ENCODE peak calls at places on chromosomes 6 and 20, in seven cellular contexts. L is AG04450, J is left ventricle myocardium inferior, Y is MCF 10A, R is WERI-Rb-1, V is A673, I is progenitor cell of endocrine pancreas. D is an unnamed sample.

GRCh38 chr20:37946946-37947345 is 44.0 kb downstream of the VSTM2L start:
- DNase-seq in J (no peak), Y (no peak), R (no peak), L (no peak), I (no peak), V (no peak), D (no peak)

GRCh38 chr6:2725999-2726567 is 24.6 kb downstream of the MYLK4 start:
- DNase-seq in R (no peak), I (no peak), Y (no peak), L (no peak), V (peak; percentile 37), J (no peak), D (no peak)

GRCh38 chr6:170100046-170100445 is 190.8 kb downstream of the DLL1 start:
- DNase-seq in Y (no peak), J (no peak), I (no peak), L (no peak), R (no peak), V (no peak), D (no peak)

GRCh38 chr6:141451176-141451507 is 681.6 kb upstream of the GJE1 start:
- DNase-seq in R (no peak), J (no peak), V (no peak), I (no peak), L (no peak), Y (no peak), D (no peak)

GRCh38 chr20:4076671-4077070 is 61.3 kb upstream of the RNF24 start:
- DNase-seq in J (no peak), V (peak; percentile 40), R (no peak), I (no peak), L (no peak), Y (peak; percentile 78), D (no peak)

GRCh38 chr20:50399003-50399916 is 110.9 kb upstream of the PTPN1 start:
- DNase-seq in Y (no peak), J (peak; percentile 87), V (no peak), L (no peak), R (no peak), I (no peak), D (no peak)

GRCh38 chr6:34154668-34155447 is 9.0 kb upstream of the GRM4 start:
- DNase-seq in J (peak; percentile 26), L (no peak), Y (peak; percentile 43), I (peak; percentile 76), V (peak; percentile 77), R (peak; percentile 90), D (peak; percentile 84)

GRCh38 chr6:38027685-38028373 is 208.3 kb downstream of the ZFAND3 start:
- DNase-seq in V (peak; percentile 24), R (no peak), Y (no peak), J (no peak), L (no peak), I (no peak), D (no peak)

GRCh38 chr20:32432277-32432676 is 74.1 kb downstream of the ASXL1 start:
- DNase-seq in J (no peak), L (no peak), Y (no peak), V (no peak), R (no peak), I (no peak), D (no peak)

GRCh38 chr6:357261-357790 is 34.2 kb upstream of the IRF4 start:
- DNase-seq in J (no peak), R (no peak), I (no peak), L (no peak), V (no peak), Y (no peak), D (no peak)

GRCh38 chr6:25457519-25457918 is 178.3 kb downstream of the CARMIL1 start:
- DNase-seq in V (no peak), L (no peak), I (no peak), R (no peak), Y (no peak), J (no peak), D (no peak)

GRCh38 chr6:27839303-27840081 is 72.7 kb downstream of the OR2B2 start:
- DNase-seq in V (peak; percentile 62), J (no peak), L (no peak), Y (peak; percentile 92), I (no peak), R (no peak), D (no peak)

GRCh38 chr6:33207569-33208088 is 671 bp upstream of the RING1 start:
- DNase-seq in Y (peak; percentile 34), R (peak; percentile 71), L (no peak), V (peak; percentile 51), J (peak; percentile 45), I (no peak), D (peak; percentile 53)

GRCh38 chr6:10528170-10528981 is 7.2 kb downstream of the GCNT2 start:
- DNase-seq in L (no peak), V (no peak), J (no peak), R (no peak), I (no peak), Y (peak; percentile 53), D (no peak)

GRCh38 chr6:109767961-109768360 is 76.9 kb downstream of the FIG4 start:
- DNase-seq in J (no peak), Y (no peak), V (no peak), R (no peak), L (no peak), I (no peak), D (no peak)

GRCh38 chr6:144149894-144150672 is at the start of gene STX11:
- DNase-seq in R (peak; percentile 51), Y (peak; percentile 48), L (no peak), J (peak; percentile 81), I (peak; percentile 30), V (peak; percentile 80), D (peak; percentile 41)

GRCh38 chr6:152575621-152576150 is 61.5 kb downstream of the SYNE1 start:
- DNase-seq in L (no peak), I (no peak), Y (peak; percentile 89), J (no peak), V (peak; percentile 73), R (no peak), D (no peak)

GRCh38 chr6:108798672-108799355 is 49.4 kb upstream of the ARMC2 start:
- DNase-seq in I (no peak), Y (no peak), V (peak; percentile 52), J (peak; percentile 35), R (peak; percentile 82), L (no peak), D (no peak)

GRCh38 chr6:36666726-36667591 is 11.6 kb upstream of the CDKN1A start:
- DNase-seq in Y (peak; percentile 98), I (no peak), R (peak; percentile 98), V (peak; percentile 72), J (peak; percentile 75), L (peak; percentile 89), D (peak; percentile 28)

GRCh38 chr6:13998356-13998755 is 73.6 kb downstream of the RNF182 start:
- DNase-seq in Y (no peak), R (no peak), V (no peak), I (no peak), J (no peak), L (no peak), D (no peak)

GRCh38 chr6:154848580-154848979 is 115.4 kb downstream of the SCAF8 start:
- DNase-seq in V (peak; percentile 80), I (no peak), J (no peak), R (no peak), Y (no peak), L (no peak), D (no peak)

DNA sequence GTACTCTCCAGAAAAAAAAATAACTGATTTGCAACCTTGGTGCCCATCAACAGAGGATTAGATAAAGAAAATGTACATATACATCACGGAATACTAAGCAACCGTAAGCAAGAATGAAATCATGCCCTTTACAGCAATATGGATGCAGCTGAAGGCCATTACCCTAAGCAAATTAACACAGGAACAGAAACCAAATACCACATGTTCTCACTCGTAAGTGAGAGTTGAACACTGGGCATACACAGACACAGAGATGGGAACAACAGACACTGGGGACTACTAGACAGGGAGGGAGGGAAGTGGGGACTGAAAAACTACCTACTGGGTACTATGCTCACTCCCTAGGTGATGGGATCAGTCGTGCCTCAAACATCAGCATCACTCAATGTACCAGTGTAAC is 32.8 kb upstream of the CAP2 start:
- DNase-seq in V (no peak), Y (no peak), J (no peak), L (no peak), I (no peak), R (no peak), D (no peak)
- TF ChIP-seq CTCF in V (no peak), Y (no peak), J (no peak), L (no peak), I (no peak), R (no peak), D (no peak)

DNA sequence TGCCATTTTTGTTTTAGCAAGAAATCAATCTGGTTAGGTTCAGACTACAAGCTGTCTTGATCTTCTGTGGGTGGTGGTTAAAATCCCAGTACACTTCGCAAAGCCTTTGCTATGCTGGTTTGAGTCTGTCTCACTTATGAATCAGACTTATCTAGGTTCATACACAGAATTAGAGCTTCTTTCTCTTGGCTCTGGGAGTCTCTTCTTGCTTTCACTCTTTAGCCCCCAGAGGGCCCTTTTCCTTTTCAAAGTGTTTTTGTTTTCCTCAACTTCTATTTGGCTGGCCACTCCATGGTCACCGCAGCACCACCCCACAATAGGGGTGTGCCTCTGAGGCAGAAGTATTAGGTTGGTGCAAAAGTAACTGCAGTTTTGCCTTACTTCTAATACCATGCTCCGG is 21.3 kb downstream of the ECI2 start:
- DNase-seq in J (no peak), I (no peak), R (no peak), Y (no peak), V (no peak), L (no peak), D (no peak)
- TF ChIP-seq CTCF in J (no peak), I (no peak), R (no peak), Y (no peak), V (no peak), L (no peak), D (no peak)

DNA sequence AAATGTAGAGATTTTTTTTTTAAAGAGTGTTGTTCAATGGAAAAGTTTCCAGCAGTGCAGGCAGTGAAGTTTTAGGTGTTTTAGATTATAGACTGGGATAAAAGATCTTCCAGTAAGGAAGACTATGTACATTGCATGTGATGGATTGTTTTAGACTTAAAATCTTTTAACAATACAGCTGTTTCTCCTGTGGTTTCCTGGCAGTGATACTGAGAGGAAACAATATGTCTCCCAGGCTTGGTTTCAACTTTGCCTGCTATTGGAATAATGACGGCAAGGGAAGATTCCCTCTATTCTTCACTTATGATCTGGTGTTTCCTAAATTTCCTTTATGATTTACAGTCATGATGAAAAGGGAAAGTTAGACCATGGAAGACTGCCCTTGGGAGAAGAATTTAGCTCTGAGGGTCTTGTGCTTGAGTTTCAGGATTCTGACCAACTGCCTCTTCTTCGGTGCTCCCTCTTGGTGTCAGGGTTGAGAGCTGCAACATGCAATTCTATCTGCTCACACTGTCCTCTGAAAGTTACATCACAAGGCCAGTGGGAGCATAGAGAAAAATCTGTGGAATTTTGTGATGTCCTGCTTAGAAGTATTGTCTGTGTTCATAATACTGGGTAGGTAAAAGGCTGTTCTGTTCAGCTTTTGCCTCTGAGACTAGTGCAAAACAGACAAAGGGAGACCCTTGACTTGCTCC is 262.8 kb upstream of the MAN1A1 start:
- DNase-seq in R (no peak), V (no peak), L (no peak), Y (no peak), J (no peak), I (no peak), D (no peak)
- TF ChIP-seq CTCF in R (no peak), V (no peak), L (no peak), Y (no peak), J (no peak), I (no peak), D (no peak)

GRCh38 chr6:84733889-84734288 is 30.5 kb downstream of the TBX18 start:
- DNase-seq in J (no peak), Y (no peak), V (no peak), L (no peak), R (no peak), I (no peak), D (no peak)

GRCh38 chr6:84731901-84732300 is 32.5 kb downstream of the TBX18 start:
- DNase-seq in L (no peak), J (no peak), R (no peak), Y (no peak), V (no peak), I (no peak), D (no peak)

GRCh38 chr6:84728602-84729001 is 35.8 kb downstream of the TBX18 start:
- DNase-seq in I (no peak), J (no peak), L (no peak), R (no peak), V (peak; percentile 49), Y (peak; percentile 54), D (no peak)
- TF ChIP-seq CTCF in I (peak; percentile 53), J (no peak), L (peak; percentile 49), R (peak; percentile 30), V (peak; percentile 50), Y (peak; percentile 41), D (peak; percentile 55)

D was measured in neural crest cell.